ENCODE peak calls at places on chromosome 5, in eight cellular contexts. U is MM.1S; I is stimulated activated CD8-positive, alpha-beta memory T cell treated with anti-CD3 and anti-CD28 coated beads, Interleukin-2, amount 100 ng/mL, for 1 hour; V is NCI-H1436; H is COLO829; Q is effector memory CD8-positive, alpha-beta T cell; Z is H7; R is cardiac septum. X is an unnamed sample.

GRCh38 chr5:171366645-171367044 is 21.0 kb upstream of the NPM1 start:
- DNase-seq in U (no peak), I (no peak), V (no peak), H (no peak), Q (no peak), Z (no peak), R (no peak), X (no peak)

GRCh38 chr5:68333649-68334549 is 118.3 kb downstream of the PIK3R1 start:
- DNase-seq in U (no peak), I (no peak), V (no peak), H (peak), Q (no peak), Z (no peak), R (no peak), X (no peak)

GRCh38 chr5:32520995-32521394 is 64.4 kb upstream of the SUB1 start:
- DNase-seq in U (no peak), I (no peak), V (no peak), H (no peak), Q (no peak), Z (no peak), R (no peak), X (no peak)

GRCh38 chr5:81948349-81948748 is 23.5 kb upstream of the ATG10 start:
- DNase-seq in U (no peak), I (no peak), V (no peak), H (no peak), Q (no peak), Z (no peak), R (no peak), X (no peak)

GRCh38 chr5:62592558-62592957 is 13.9 kb downstream of the LRRC70 start:
- DNase-seq in U (no peak), I (no peak), V (no peak), H (no peak), Q (no peak), Z (no peak), R (no peak), X (no peak)

GRCh38 chr5:34538026-34538672 is 118.0 kb upstream of the RAI14 start:
- DNase-seq in U (peak), I (no peak), V (no peak), H (no peak), Q (no peak), Z (no peak), R (no peak), X (no peak)

GRCh38 chr5:150694638-150695037 is 6.2 kb downstream of the RBM22 start:
- DNase-seq in U (no peak), I (no peak), V (no peak), H (no peak), Q (no peak), Z (no peak), R (no peak), X (no peak)

GRCh38 chr5:108654042-108654441 is 93.7 kb upstream of the FER start:
- DNase-seq in U (no peak), I (no peak), V (no peak), H (no peak), Q (no peak), Z (no peak), R (no peak), X (no peak)

GRCh38 chr5:142795246-142795645 is 25.1 kb downstream of the ARHGAP26 start:
- DNase-seq in U (no peak), I (no peak), V (no peak), H (no peak), Q (no peak), Z (no peak), R (no peak), X (peak)